ENCODE peak calls at places on chromosome X, in eight cellular contexts. L, U, Z, X, J, C, A and D are unnamed samples.

GRCh38 chrX:137432609-137433008 is 133.3 kb upstream of the ZIC3 start:
- DNase-seq in A (peak), L (no peak), J (no peak), U (no peak), Z (peak), C (no peak), X (no peak), D (peak)

GRCh38 chrX:13341491-13342101 is 21.7 kb upstream of the ATXN3L start:
- DNase-seq in C (no peak), J (no peak), X (no peak), U (no peak), L (no peak), A (no peak), Z (no peak), D (no peak)

GRCh38 chrX:86171366-86171765 is 23.1 kb downstream of the DACH2 start:
- DNase-seq in Z (no peak), L (no peak), X (no peak), A (peak), U (no peak), J (no peak), C (no peak), D (no peak)

GRCh38 chrX:126770179-126770578 is 49.4 kb upstream of the PRR32 start:
- DNase-seq in Z (no peak), U (no peak), C (no peak), L (no peak), X (no peak), J (no peak), A (peak), D (no peak)

GRCh38 chrX:6904178-6904577 is 243.3 kb upstream of the STS start:
- DNase-seq in C (no peak), U (no peak), J (no peak), X (no peak), A (no peak), L (no peak), Z (no peak), D (no peak)

GRCh38 chrX:8364369-8365141 is 100.1 kb upstream of the VCX3B start:
- DNase-seq in Z (no peak), J (no peak), C (no peak), X (no peak), L (no peak), A (peak), U (no peak), D (no peak)

GRCh38 chrX:31124536-31124935 is 52.7 kb upstream of the FTHL17 start:
- DNase-seq in A (no peak), U (no peak), C (no peak), X (no peak), Z (peak), J (no peak), L (peak), D (no peak)

GRCh38 chrX:31508338-31508737 is 436.5 kb upstream of the FTHL17 start:
- DNase-seq in L (no peak), C (no peak), J (no peak), U (no peak), A (no peak), Z (no peak), X (no peak), D (no peak)

GRCh38 chrX:20980426-20980825 is 393.8 kb upstream of the CNKSR2 start:
- DNase-seq in X (no peak), A (no peak), C (no peak), J (no peak), L (no peak), Z (no peak), U (no peak), D (no peak)

GRCh38 chrX:1537031-1537715 is at the start of gene P2RY8:
- DNase-seq in C (peak), Z (no peak), A (no peak), X (peak), J (no peak), U (no peak), L (peak), D (peak)

GRCh38 chrX:116239944-116240391 is 69.4 kb downstream of the AGTR2 start:
- DNase-seq in J (no peak), X (no peak), L (no peak), Z (no peak), A (no peak), U (no peak), C (no peak), D (no peak)

GRCh38 chrX:116241001-116241400 is 70.5 kb downstream of the AGTR2 start:
- DNase-seq in A (no peak), J (no peak), Z (no peak), L (no peak), U (no peak), X (no peak), C (no peak), D (no peak)

GRCh38 chrX:116240446-116240845 is 69.9 kb downstream of the AGTR2 start:
- DNase-seq in C (no peak), Z (no peak), X (no peak), A (no peak), L (no peak), U (no peak), J (no peak), D (no peak)

GRCh38 chrX:116238093-116238492 is 67.5 kb downstream of the AGTR2 start:
- DNase-seq in J (no peak), C (no peak), Z (no peak), X (no peak), A (no peak), L (no peak), U (no peak), D (no peak)

GRCh38 chrX:116238866-116239265 is 68.3 kb downstream of the AGTR2 start:
- DNase-seq in Z (no peak), A (no peak), L (no peak), U (no peak), X (no peak), J (no peak), C (no peak), D (no peak)
- H3K4me3 ChIP-seq in Z (no peak), A (no peak), L (no peak), U (no peak), X (no peak), J (no peak), C (no peak), D (no peak)

GRCh38 chrX:129797251-129797906 is 17.6 kb downstream of the SASH3 start:
- DNase-seq in L (no peak), U (no peak), X (no peak), J (no peak), Z (no peak), C (peak), A (no peak), D (no peak)
- TF ChIP-seq CTCF in L (no peak), U (no peak), X (no peak), J (no peak), Z (no peak), C (no peak), A (no peak), D (no peak)

GRCh38 chrX:135295238-135295943 is 13.9 kb upstream of the ETDC start:
- DNase-seq in U (no peak), L (peak), Z (peak), X (peak), A (peak), C (no peak), J (no peak), D (peak)
- H3K4me3 ChIP-seq in U (no peak), L (no peak), Z (peak), X (peak), A (peak), C (no peak), J (peak), D (peak)

DNA sequence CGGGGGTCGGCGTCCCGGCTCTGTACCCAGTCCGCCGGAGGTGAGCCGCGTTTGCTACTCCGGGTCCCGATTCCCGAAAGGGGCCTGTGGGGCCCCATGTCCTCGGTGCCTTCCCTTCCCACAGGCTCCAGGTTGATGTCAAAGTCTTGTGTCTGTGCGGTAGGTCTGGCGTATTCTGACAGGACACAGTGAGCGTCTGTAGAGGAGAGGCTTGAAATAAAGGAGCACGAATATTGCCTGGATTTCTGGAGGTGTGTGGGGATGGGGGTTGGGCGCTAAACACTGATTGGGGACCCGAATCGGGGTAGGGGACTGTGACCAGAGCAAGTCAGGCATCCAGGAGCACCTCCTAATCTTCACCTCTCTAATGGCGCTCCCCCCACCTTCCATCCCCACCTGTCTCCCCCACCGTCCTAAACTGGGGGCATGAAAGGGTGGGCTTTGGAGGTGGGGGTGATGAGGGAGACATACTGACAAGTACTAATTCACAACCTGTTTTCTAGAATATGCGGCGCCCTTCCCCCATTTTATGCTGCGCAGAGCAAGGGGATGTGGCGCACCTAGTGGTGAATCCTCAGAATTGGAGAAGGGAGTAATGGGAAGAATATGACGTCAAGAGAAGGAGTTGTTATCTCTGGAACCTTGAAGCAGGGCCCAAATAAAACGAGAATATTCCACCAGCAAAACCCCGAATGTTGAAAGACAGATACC is 874 bp downstream of the GPRASP2 start:
- DNase-seq in Z (peak), C (peak), U (no peak), X (no peak), J (no peak), A (peak), L (peak), D (no peak)
- TF ChIP-seq CTCF in Z (peak), C (no peak), U (peak), X (no peak), J (peak), A (peak), L (peak), D (no peak)

DNA sequence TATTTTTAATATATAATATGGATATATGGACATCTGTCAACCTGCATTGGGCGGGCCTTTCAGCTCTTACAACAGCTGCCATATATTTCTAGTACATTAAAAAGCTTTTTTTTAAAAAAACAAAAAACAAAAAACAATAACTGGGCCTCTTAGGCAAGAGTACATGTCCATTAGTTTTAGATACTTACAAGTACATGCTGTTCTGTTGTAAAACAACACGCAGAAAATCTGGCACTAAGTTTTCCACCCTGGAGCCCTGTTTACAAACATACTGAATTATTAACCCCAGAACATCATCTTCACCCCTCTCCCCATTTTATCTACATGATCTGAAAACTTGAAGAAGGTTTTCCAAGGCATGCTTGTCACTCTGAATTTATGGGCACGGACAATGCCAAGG is 29.8 kb downstream of the RAI2 start:
- DNase-seq in A (no peak), L (no peak), C (no peak), U (no peak), Z (no peak), J (no peak), X (no peak), D (no peak)
- H3K4me3 ChIP-seq in A (no peak), L (no peak), C (no peak), U (no peak), Z (no peak), J (no peak), X (no peak), D (no peak)